ENCODE peak calls at places on chromosomes 4 and X, in seven cellular contexts. L, C, T, H, X, F and S are unnamed samples.

GRCh38 chr4:5463936-5464650 is 244.3 kb downstream of the EVC2 start:
- DNase-seq in C (no peak), X (no peak), L (no peak), F (no peak), H (no peak), T (no peak), S (no peak)

GRCh38 chr4:159010563-159011260 is 92.2 kb upstream of the RAPGEF2 start:
- DNase-seq in H (no peak), T (peak), L (no peak), F (no peak), X (no peak), C (no peak), S (no peak)

GRCh38 chr4:4919926-4920325 is 60.5 kb downstream of the MSX1 start:
- DNase-seq in H (no peak), L (no peak), T (no peak), F (no peak), C (no peak), X (no peak), S (no peak)

GRCh38 chr4:7772708-7773385 is 166.8 kb downstream of the AFAP1 start:
- DNase-seq in X (peak), C (peak), H (no peak), L (no peak), F (no peak), T (no peak), S (peak)

GRCh38 chr4:34720563-34720962 is 1523.8 kb downstream of the ARAP2 start:
- DNase-seq in F (no peak), X (peak), C (no peak), T (peak), L (peak), H (peak), S (peak)

GRCh38 chr4:38759077-38759789 is 23.6 kb downstream of the TLR10 start:
- DNase-seq in C (peak), F (peak), H (peak), X (peak), T (peak), L (peak), S (peak)

GRCh38 chr4:121464854-121465253 is 84.0 kb upstream of the QRFPR start:
- DNase-seq in T (no peak), H (no peak), C (no peak), L (no peak), X (no peak), F (no peak), S (no peak)

GRCh38 chrX:47226071-47226470 is 6.7 kb upstream of the USP11 start:
- DNase-seq in F (no peak), T (no peak), L (no peak), H (no peak), C (no peak), X (no peak), S (no peak)

GRCh38 chr4:174697896-174698295 is 131.2 kb downstream of the GLRA3 start:
- DNase-seq in F (no peak), L (no peak), H (no peak), X (no peak), T (no peak), C (no peak), S (no peak)

GRCh38 chrX:49042581-49043219 is 457 bp downstream of the TFE3 start:
- DNase-seq in H (no peak), T (no peak), F (no peak), L (no peak), C (no peak), X (no peak), S (no peak)

GRCh38 chr4:184328022-184328736 is 110.5 kb upstream of the ENPP6 start:
- DNase-seq in X (no peak), H (no peak), C (no peak), L (no peak), F (no peak), T (no peak), S (no peak)

GRCh38 chr4:159410076-159410777 is 307.3 kb downstream of the RAPGEF2 start:
- DNase-seq in T (peak), L (peak), C (no peak), H (no peak), F (no peak), X (peak), S (no peak)

GRCh38 chr4:3676907-3677495 is 89.2 kb upstream of the ADRA2C start:
- DNase-seq in C (no peak), F (no peak), X (no peak), H (no peak), T (no peak), L (no peak), S (no peak)

GRCh38 chrX:15820106-15821073 is 30.1 kb downstream of the ZRSR2 start:
- DNase-seq in H (no peak), F (no peak), X (no peak), C (no peak), T (peak), L (peak), S (no peak)

GRCh38 chr4:159766241-159766640 is 663.4 kb downstream of the RAPGEF2 start:
- DNase-seq in C (no peak), T (no peak), H (no peak), F (no peak), X (no peak), L (no peak), S (no peak)

GRCh38 chr4:43778187-43778915 is 670.3 kb downstream of the KCTD8 start:
- DNase-seq in F (no peak), T (no peak), C (no peak), X (no peak), L (no peak), H (no peak), S (no peak)
- H3K4ac ChIP-seq in F (no peak), T (no peak), C (no peak), X (no peak), L (no peak), H (no peak), S (no peak)

GRCh38 chrX:32170481-32170880 is 1040.9 kb downstream of the DMD start:
- DNase-seq in F (no peak), L (no peak), H (no peak), C (no peak), T (no peak), X (no peak), S (no peak)
- H3K4ac ChIP-seq in F (no peak), L (no peak), H (no peak), C (no peak), T (no peak), X (no peak), S (no peak)

GRCh38 chr4:75497133-75497532 is 17.1 kb downstream of the RCHY1 start:
- DNase-seq in H (no peak), C (no peak), L (peak), X (no peak), T (peak), F (no peak), S (no peak)
- H3K4ac ChIP-seq in H (no peak), C (no peak), L (no peak), X (no peak), T (no peak), F (no peak), S (no peak)

GRCh38 chr4:76272999-76273398 is 21.5 kb downstream of the FAM47E start:
- DNase-seq in T (no peak), H (no peak), F (no peak), C (no peak), X (no peak), L (no peak), S (no peak)

GRCh38 chr4:76271248-76271647 is 19.7 kb downstream of the FAM47E start:
- DNase-seq in T (no peak), C (no peak), L (no peak), H (no peak), X (no peak), F (no peak), S (no peak)

GRCh38 chr4:76270776-76271175 is 19.3 kb downstream of the FAM47E start:
- DNase-seq in H (no peak), T (no peak), F (no peak), C (no peak), X (no peak), L (no peak), S (no peak)

GRCh38 chr4:76272582-76272981 is 21.1 kb downstream of the FAM47E start:
- DNase-seq in C (no peak), X (no peak), F (no peak), L (no peak), T (no peak), H (no peak), S (no peak)

GRCh38 chr4:76272091-76272490 is 20.6 kb downstream of the FAM47E start:
- DNase-seq in L (no peak), F (no peak), T (no peak), C (no peak), X (no peak), H (no peak), S (no peak)
- H3K4ac ChIP-seq in L (no peak), F (no peak), T (no peak), C (no peak), X (no peak), H (no peak), S (no peak)

GRCh38 chr4:168397611-168398169 is 79.1 kb upstream of the DDX60 start:
- DNase-seq in T (no peak), F (no peak), L (no peak), X (no peak), C (no peak), H (no peak), S (no peak)
- H3K4ac ChIP-seq in T (no peak), F (no peak), L (no peak), X (no peak), C (no peak), H (no peak), S (no peak)

GRCh38 chrX:14209034-14209433 is 179.3 kb upstream of the GEMIN8 start:
- DNase-seq in T (no peak), C (no peak), X (no peak), L (no peak), H (no peak), F (no peak), S (no peak)
- H3K4ac ChIP-seq in T (no peak), C (no peak), X (no peak), L (no peak), H (no peak), F (no peak), S (no peak)

GRCh38 chrX:73563740-73564073 is 710 bp downstream of the CHIC1 start:
- DNase-seq in H (no peak), T (no peak), C (no peak), F (no peak), X (no peak), L (peak), S (no peak)

GRCh38 chrX:73562458-73562857 is 539 bp upstream of the CHIC1 start:
- DNase-seq in T (no peak), H (no peak), C (no peak), X (no peak), L (no peak), F (no peak), S (peak)

GRCh38 chrX:73562986-73563739 is at the start of gene CHIC1:
- DNase-seq in L (peak), H (peak), T (peak), X (no peak), F (peak), C (peak), S (peak)

GRCh38 chrX:73556159-73556558 is 6.8 kb upstream of the CHIC1 start:
- DNase-seq in X (no peak), C (no peak), T (no peak), H (no peak), L (no peak), F (no peak), S (peak)

DNA sequence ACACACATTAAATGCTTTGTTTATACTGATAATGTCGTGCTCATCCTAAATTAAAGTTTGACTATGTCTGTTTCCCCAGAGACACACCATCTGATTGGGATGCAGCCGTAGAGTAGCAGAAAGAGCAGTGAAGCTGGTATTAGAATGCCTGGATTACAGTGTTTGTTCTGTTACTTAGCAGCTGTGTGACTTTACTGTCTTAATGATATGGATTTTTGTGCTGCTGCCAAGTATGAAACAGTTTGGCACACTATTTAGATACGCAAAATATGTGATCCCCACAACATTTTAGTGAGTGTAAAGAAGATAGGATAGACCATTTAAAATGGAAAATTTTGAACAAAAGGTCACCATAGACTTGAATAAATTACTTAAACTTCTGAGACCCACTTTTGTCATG is 1.2 kb upstream of the CHIC1 start:
- DNase-seq in H (no peak), F (no peak), C (no peak), L (no peak), T (peak), X (no peak), S (no peak)
- H3K4ac ChIP-seq in H (no peak), F (no peak), C (no peak), L (no peak), T (no peak), X (no peak), S (no peak)